ENCODE peak calls at places on chromosomes 6 and 20, in seven cellular contexts. C is transverse colon; E is aorta; J is CD4-positive, CD25-positive, alpha-beta regulatory T cell; R is heart left ventricle; L is CD4-positive, alpha-beta memory T cell; G is SJSA1. A is an unnamed sample.

GRCh38 chr6:45132059-45132458 is 196.1 kb upstream of the RUNX2 start:
- DNase-seq in L (no peak), E (no peak), G (no peak), J (no peak), R (no peak), C (no peak), A (no peak)

GRCh38 chr6:16276991-16277981 is 38.9 kb downstream of the GMPR start:
- DNase-seq in R (peak; percentile 86), G (peak; percentile 98), E (peak; percentile 93), C (peak; percentile 52), L (no peak), J (no peak), A (no peak)

GRCh38 chr6:159061805-159062563 is 17.2 kb upstream of the TAGAP start:
- DNase-seq in C (no peak), J (no peak), R (no peak), E (no peak), G (no peak), L (peak; percentile 79), A (no peak)

GRCh38 chr6:32816746-32817204 is at the start of gene HLA-DOB:
- DNase-seq in C (no peak), J (no peak), E (no peak), G (no peak), L (no peak), R (no peak), A (no peak)

GRCh38 chr6:139777202-139777970 is 402.9 kb upstream of the CITED2 start:
- DNase-seq in J (no peak), E (no peak), C (no peak), R (no peak), L (no peak), G (no peak), A (no peak)

GRCh38 chr6:111712398-111712797 is 106.7 kb upstream of the TRAF3IP2 start:
- DNase-seq in C (no peak), G (no peak), J (peak; percentile 26), E (no peak), L (no peak), R (no peak), A (no peak)

GRCh38 chr20:49385471-49385870 is 97.0 kb downstream of the KCNB1 start:
- DNase-seq in C (no peak), R (no peak), E (no peak), J (no peak), L (no peak), G (no peak), A (no peak)

GRCh38 chr20:58004146-58004545 is 224.3 kb downstream of the ANKRD60 start:
- DNase-seq in R (no peak), G (no peak), E (peak; percentile 31), C (no peak), J (no peak), L (no peak), A (no peak)

GRCh38 chr6:35790683-35791082 is 6.4 kb downstream of the CLPS start:
- DNase-seq in E (no peak), J (no peak), G (no peak), L (no peak), R (no peak), C (no peak), A (no peak)

GRCh38 chr20:8492182-8492581 is 360.1 kb downstream of the PLCB1 start:
- DNase-seq in C (no peak), E (no peak), J (no peak), R (no peak), L (no peak), G (no peak), A (no peak)

GRCh38 chr6:96522469-96523009 is 933 bp downstream of the UFL1 start:
- DNase-seq in J (no peak), C (no peak), L (no peak), G (no peak), R (no peak), E (no peak), A (no peak)

GRCh38 chr6:35146453-35146852 is 5.3 kb upstream of the TCP11 start:
- DNase-seq in G (peak; percentile 80), J (no peak), C (peak; percentile 61), L (no peak), R (peak; percentile 41), E (peak; percentile 86), A (no peak)

GRCh38 chr6:28351493-28351925 is 1.8 kb downstream of the ZKSCAN3 start:
- DNase-seq in G (no peak), R (no peak), C (no peak), L (no peak), E (no peak), J (no peak), A (no peak)

GRCh38 chr20:62700261-62700925 is 8.2 kb upstream of the NTSR1 start:
- DNase-seq in C (no peak), G (no peak), E (no peak), R (no peak), L (no peak), J (no peak), A (no peak)

GRCh38 chr20:59835448-59836395 is 97.7 kb downstream of the SYCP2 start:
- DNase-seq in R (peak; percentile 63), G (peak; percentile 59), L (no peak), C (peak; percentile 65), E (no peak), J (no peak), A (no peak)

GRCh38 chr6:17850281-17850680 is 137.2 kb downstream of the KIF13A start:
- DNase-seq in L (no peak), G (no peak), J (no peak), R (no peak), C (no peak), E (no peak), A (no peak)
- H3K27ac ChIP-seq in L (no peak overlapping the region), G (peak overlapping the region; percentile 78), J (no peak overlapping the region), R (no peak overlapping the region), C (no peak overlapping the region), E (peak overlapping the region; percentile 74), A (no peak overlapping the region)

GRCh38 chr6:22804620-22805271 is 235.4 kb downstream of the HDGFL1 start:
- DNase-seq in G (no peak), L (no peak), R (no peak), C (no peak), E (no peak), J (no peak), A (no peak)
- H3K27ac ChIP-seq in G (no peak overlapping the region), L (no peak overlapping the region), R (no peak overlapping the region), C (no peak overlapping the region), E (no peak overlapping the region), J (no peak overlapping the region), A (no peak overlapping the region)

DNA sequence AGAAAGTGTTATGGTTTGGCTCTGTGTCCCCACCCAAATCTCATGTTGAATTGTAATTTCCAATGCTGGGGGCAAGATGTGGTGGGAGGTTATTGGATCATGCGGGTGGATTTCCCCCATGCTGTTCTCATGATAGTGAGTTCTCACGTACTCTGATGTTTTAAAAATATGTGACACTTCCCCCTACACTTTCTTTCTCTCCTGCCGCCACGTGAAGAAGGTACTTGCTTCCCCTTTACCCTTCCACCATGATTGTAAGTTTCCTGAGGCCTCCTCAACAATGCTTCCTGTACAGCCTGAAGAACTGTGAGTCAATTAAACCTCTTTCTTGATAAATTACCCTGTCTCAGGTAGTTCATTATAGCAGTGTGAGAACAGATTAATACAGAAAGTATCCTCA is 150.8 kb downstream of the TMEM200A start:
- DNase-seq in C (no peak), G (no peak), J (no peak), R (no peak), L (no peak), E (no peak), A (no peak)
- H3K27ac ChIP-seq in C (no peak overlapping the region), G (no peak overlapping the region), J (no peak overlapping the region), R (no peak overlapping the region), L (no peak overlapping the region), E (no peak overlapping the region), A (no peak overlapping the region)

GRCh38 chr6:14212020-14212419 is 94.4 kb downstream of the CD83 start:
- DNase-seq in J (no peak), L (no peak), R (no peak), C (no peak), E (no peak), G (no peak), A (no peak)
- H3K27ac ChIP-seq in J (no peak overlapping the region), L (no peak overlapping the region), R (peak overlapping the region; percentile 79), C (peak overlapping the region; percentile 90), E (no peak overlapping the region), G (no peak overlapping the region), A (no peak overlapping the region)

DNA sequence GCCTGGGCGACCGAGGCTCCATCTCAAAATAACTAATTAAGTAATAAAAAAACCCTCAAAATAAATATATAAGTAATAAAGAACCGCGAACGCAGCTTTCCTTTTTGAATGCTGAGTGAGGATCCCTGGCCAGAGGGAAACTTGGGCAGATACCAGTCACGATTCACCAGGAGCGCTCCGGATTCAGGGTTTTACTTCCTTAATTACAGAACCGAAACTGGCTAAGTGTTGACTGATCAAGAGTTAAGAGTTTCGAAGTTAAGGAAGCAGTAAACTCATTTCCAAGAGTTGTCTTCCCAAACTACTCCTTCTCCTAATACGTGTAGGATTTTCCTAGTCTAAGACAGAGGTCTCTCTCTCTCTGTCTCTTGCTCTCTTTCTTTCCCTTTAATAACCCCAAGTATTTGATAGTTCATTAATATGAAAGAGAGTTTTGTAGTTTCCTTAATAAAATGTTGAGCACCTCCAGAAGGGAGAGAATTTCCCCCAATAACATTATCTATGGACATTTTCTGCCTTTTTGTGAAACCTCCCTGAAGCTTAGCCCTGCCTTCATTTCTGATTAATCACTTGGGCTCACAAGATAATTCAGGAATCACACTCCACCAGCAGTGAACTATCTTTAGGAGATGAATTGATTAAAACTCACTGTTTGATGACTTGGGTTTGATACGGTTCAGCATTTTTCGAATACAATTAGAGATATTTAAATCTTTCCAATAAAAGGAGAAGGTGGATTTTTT is 61.5 kb upstream of the ZNF217 start:
- DNase-seq in L (no peak), G (no peak), J (no peak), E (no peak), R (no peak), C (peak; percentile 61), A (no peak)
- H3K27ac ChIP-seq in L (no peak overlapping the region), G (no peak overlapping the region), J (no peak overlapping the region), E (no peak overlapping the region), R (peak overlapping the region; percentile 57), C (peak overlapping the region; percentile 82), A (peak overlapping the region; percentile 53)

DNA sequence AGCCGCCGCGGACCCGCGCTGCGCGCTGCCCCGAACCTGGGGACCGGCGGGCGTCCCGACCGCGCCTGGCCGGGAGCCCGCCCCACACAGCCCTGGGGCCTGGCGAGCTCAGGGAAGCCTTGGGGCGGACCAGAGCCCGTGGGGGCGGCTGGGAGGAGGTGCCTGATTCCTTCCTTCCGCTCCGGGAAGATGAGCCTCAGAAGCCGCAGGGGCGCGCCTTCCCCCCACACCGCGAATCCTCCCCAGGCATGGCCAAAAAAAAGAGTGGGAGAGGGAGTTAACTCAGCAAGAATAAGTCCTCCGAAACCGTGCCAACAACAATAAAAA is at the start of gene CBLN4:
- DNase-seq in C (no peak), R (no peak), J (no peak), E (no peak), G (no peak), L (no peak), A (no peak)
- H3K27ac ChIP-seq in C (no peak within 1 kb of the TSS), R (no peak within 1 kb of the TSS), J (no peak within 1 kb of the TSS), E (no peak within 1 kb of the TSS), G (no peak within 1 kb of the TSS), L (no peak within 1 kb of the TSS), A (no peak within 1 kb of the TSS)

DNA sequence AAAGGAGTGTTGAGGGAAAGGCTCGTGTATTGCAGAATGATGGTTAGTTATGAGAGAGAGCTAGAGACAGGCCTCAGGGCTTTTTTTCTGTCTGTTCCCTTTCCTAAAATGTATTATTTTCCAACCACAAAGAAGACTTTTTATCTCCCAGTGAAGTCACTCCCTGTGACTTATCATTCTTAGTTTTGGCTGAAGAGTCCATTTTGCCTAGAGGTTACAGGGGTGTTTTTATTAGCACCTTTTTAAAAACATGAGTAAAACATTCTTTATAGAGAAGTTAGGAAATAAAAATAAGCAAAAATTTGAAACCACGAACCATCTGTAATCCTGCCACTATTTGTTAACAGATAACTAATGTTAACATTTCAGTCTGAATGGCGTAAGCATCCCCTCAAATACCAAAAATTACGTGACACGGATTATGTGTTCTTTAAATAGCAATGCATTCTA is 37.3 kb upstream of the LTV1 start:
- DNase-seq in R (no peak), E (no peak), L (no peak), J (no peak), G (no peak), C (no peak), A (no peak)
- H3K27ac ChIP-seq in R (peak overlapping the region; percentile 3), E (peak overlapping the region; percentile 87), L (no peak overlapping the region), J (no peak overlapping the region), G (peak overlapping the region; percentile 46), C (no peak overlapping the region), A (peak overlapping the region; percentile 54)